ENCODE peak calls at places on chromosomes 11 and 22, in four cellular contexts. One of them, this sample, is unnamed.

GRCh38 chr22:41522813-41523212 is 21.5 kb downstream of the POLR3H start:
- DNase-seq in BJ: no peak
- DNase-seq in heart right ventricle: no peak
- DNase-seq in DND-41: no peak
- DNase-seq in this sample: no peak

GRCh38 chr11:34631737-34632104 is 10.8 kb downstream of the EHF start:
- DNase-seq in BJ: no peak
- DNase-seq in heart right ventricle: no peak
- DNase-seq in DND-41: no peak
- DNase-seq in this sample: no peak

GRCh38 chr11:36034572-36035331 is 90.9 kb downstream of the LDLRAD3 start:
- DNase-seq in BJ: peak; percentile 66
- DNase-seq in heart right ventricle: no peak
- DNase-seq in DND-41: no peak
- DNase-seq in this sample: peak; percentile 61

GRCh38 chr22:50473088-50473487 is 1.7 kb downstream of the SBF1 start:
- DNase-seq in BJ: no peak
- DNase-seq in heart right ventricle: no peak
- DNase-seq in DND-41: peak; percentile 56
- DNase-seq in this sample: no peak

GRCh38 chr11:35111171-35112055 is 27.6 kb upstream of the CD44 start:
- DNase-seq in BJ: peak; percentile 69
- DNase-seq in heart right ventricle: peak; percentile 30
- DNase-seq in DND-41: no peak
- DNase-seq in this sample: peak; percentile 42

GRCh38 chr11:93542753-93543246 is 391 bp downstream of the SMCO4 start:
- DNase-seq in BJ: no peak
- DNase-seq in heart right ventricle: no peak
- DNase-seq in DND-41: no peak
- DNase-seq in this sample: no peak

GRCh38 chr22:21642584-21643448 is 714 bp downstream of the SDF2L1 start:
- DNase-seq in BJ: no peak
- DNase-seq in heart right ventricle: no peak
- DNase-seq in DND-41: peak; percentile 77
- DNase-seq in this sample: no peak

GRCh38 chr22:40583058-40583741 is 53.3 kb downstream of the MRTFA start:
- DNase-seq in BJ: no peak
- DNase-seq in heart right ventricle: no peak
- DNase-seq in DND-41: no peak
- DNase-seq in this sample: no peak

GRCh38 chr11:128888034-128888985 is 2.8 kb upstream of the KCNJ5 start:
- DNase-seq in BJ: no peak
- DNase-seq in heart right ventricle: no peak
- DNase-seq in DND-41: no peak
- DNase-seq in this sample: no peak

GRCh38 chr11:15969281-15969680 is 387.1 kb downstream of the SOX6 start:
- DNase-seq in BJ: no peak
- DNase-seq in heart right ventricle: peak; percentile 81
- DNase-seq in DND-41: peak; percentile 7
- DNase-seq in this sample: peak; percentile 41

GRCh38 chr11:79076526-79077115 is 364.2 kb downstream of the TENM4 start:
- DNase-seq in BJ: no peak
- DNase-seq in heart right ventricle: no peak
- DNase-seq in DND-41: peak; percentile 36
- DNase-seq in this sample: no peak

GRCh38 chr22:19147193-19147780 is 2.8 kb downstream of the GSC2 start:
- DNase-seq in BJ: no peak
- DNase-seq in heart right ventricle: no peak
- DNase-seq in DND-41: no peak
- DNase-seq in this sample: no peak

GRCh38 chr11:102589047-102589459 is 36.1 kb downstream of the MMP20 start:
- DNase-seq in BJ: no peak
- DNase-seq in heart right ventricle: no peak
- DNase-seq in DND-41: no peak
- DNase-seq in this sample: no peak

GRCh38 chr11:69253028-69253427 is 40.9 kb upstream of the MYEOV start:
- DNase-seq in BJ: peak; percentile 33
- DNase-seq in heart right ventricle: no peak
- DNase-seq in DND-41: no peak
- DNase-seq in this sample: no peak

GRCh38 chr11:126186708-126187481 is 24.6 kb downstream of the RPUSD4 start:
- DNase-seq in BJ: no peak
- DNase-seq in heart right ventricle: no peak
- DNase-seq in DND-41: no peak
- DNase-seq in this sample: no peak

GRCh38 chr11:68940651-68941323 is 37.1 kb downstream of the IGHMBP2 start:
- DNase-seq in BJ: no peak
- DNase-seq in heart right ventricle: no peak
- DNase-seq in DND-41: no peak
- DNase-seq in this sample: no peak

GRCh38 chr22:43346521-43346929 is 3.4 kb upstream of the SCUBE1 start:
- DNase-seq in BJ: no peak
- DNase-seq in heart right ventricle: peak; percentile 47
- DNase-seq in DND-41: peak; percentile 64
- DNase-seq in this sample: no peak

GRCh38 chr11:1346669-1347390 is 37.4 kb upstream of the TOLLIP start:
- DNase-seq in BJ: no peak
- DNase-seq in heart right ventricle: no peak
- DNase-seq in DND-41: no peak
- DNase-seq in this sample: no peak

GRCh38 chr22:25622011-25622410 is 57.5 kb downstream of the GRK3 start:
- DNase-seq in BJ: no peak
- DNase-seq in heart right ventricle: no peak
- DNase-seq in DND-41: no peak
- DNase-seq in this sample: no peak

GRCh38 chr22:24554316-24555159 is at the start of gene GUCD1:
- DNase-seq in BJ: no peak
- DNase-seq in heart right ventricle: no peak
- DNase-seq in DND-41: peak; percentile 50
- DNase-seq in this sample: no peak

GRCh38 chr11:118437046-118437735 is 899 bp downstream of the KMT2A start:
- DNase-seq in BJ: no peak
- DNase-seq in heart right ventricle: peak; percentile 39
- DNase-seq in DND-41: peak; percentile 57
- DNase-seq in this sample: no peak

GRCh38 chr11:35010656-35011055 is 94.2 kb downstream of the PDHX start:
- DNase-seq in BJ: no peak
- DNase-seq in heart right ventricle: no peak
- DNase-seq in DND-41: no peak
- DNase-seq in this sample: no peak

GRCh38 chr11:111049131-111049530 is 196.4 kb upstream of the POU2AF2 start:
- DNase-seq in BJ: no peak
- DNase-seq in heart right ventricle: no peak
- DNase-seq in DND-41: no peak
- DNase-seq in this sample: no peak

GRCh38 chr11:76662656-76663460 is 7.7 kb downstream of the LRRC32 start:
- DNase-seq in BJ: no peak
- DNase-seq in heart right ventricle: no peak
- DNase-seq in DND-41: no peak
- DNase-seq in this sample: no peak

GRCh38 chr22:16975155-16975885 is 32.7 kb downstream of the GAB4 start:
- DNase-seq in BJ: no peak
- DNase-seq in heart right ventricle: no peak
- DNase-seq in DND-41: no peak
- DNase-seq in this sample: no peak

GRCh38 chr11:112558691-112559090 is 298.0 kb upstream of the PLET1 start:
- DNase-seq in BJ: no peak
- DNase-seq in heart right ventricle: no peak
- DNase-seq in DND-41: no peak
- DNase-seq in this sample: no peak

GRCh38 chr11:117483372-117483771 is 155.7 kb downstream of the CEP164 start:
- DNase-seq in BJ: no peak
- DNase-seq in heart right ventricle: no peak
- DNase-seq in DND-41: no peak
- DNase-seq in this sample: no peak

GRCh38 chr22:49289822-49290221 is 537.9 kb downstream of the BRD1 start:
- DNase-seq in BJ: no peak
- DNase-seq in heart right ventricle: no peak
- DNase-seq in DND-41: no peak
- DNase-seq in this sample: no peak

GRCh38 chr11:15006139-15006759 is 34.1 kb upstream of the CALCA start:
- DNase-seq in BJ: no peak
- DNase-seq in heart right ventricle: no peak
- DNase-seq in DND-41: peak; percentile 26
- DNase-seq in this sample: peak; percentile 10

GRCh38 chr11:105032495-105032894 is 2.4 kb downstream of the CASP1 start:
- DNase-seq in BJ: no peak
- DNase-seq in heart right ventricle: no peak
- DNase-seq in DND-41: no peak
- DNase-seq in this sample: no peak

GRCh38 chr11:12441081-12441801 is 63.9 kb downstream of the PARVA start:
- DNase-seq in BJ: no peak
- DNase-seq in heart right ventricle: no peak
- DNase-seq in DND-41: no peak
- DNase-seq in this sample: no peak

GRCh38 chr11:101914349-101914736 is 467 bp upstream of the CEP126 start:
- DNase-seq in BJ: no peak
- DNase-seq in heart right ventricle: no peak
- DNase-seq in DND-41: no peak
- DNase-seq in this sample: no peak

GRCh38 chr11:79418241-79418640 is 22.6 kb downstream of the TENM4 start:
- DNase-seq in BJ: no peak
- DNase-seq in heart right ventricle: no peak
- DNase-seq in DND-41: no peak
- DNase-seq in this sample: no peak

GRCh38 chr11:112523477-112523876 is 262.8 kb upstream of the PLET1 start:
- DNase-seq in BJ: no peak
- DNase-seq in heart right ventricle: peak; percentile 31
- DNase-seq in DND-41: peak; percentile 34
- DNase-seq in this sample: no peak

GRCh38 chr11:77136784-77137420 is 8.9 kb downstream of the MYO7A start:
- DNase-seq in BJ: no peak
- DNase-seq in heart right ventricle: no peak
- DNase-seq in DND-41: no peak
- DNase-seq in this sample: no peak

GRCh38 chr11:81725691-81726090 is 1008.0 kb downstream of the FAM181B start:
- DNase-seq in BJ: no peak
- DNase-seq in heart right ventricle: no peak
- DNase-seq in DND-41: no peak
- DNase-seq in this sample: no peak

GRCh38 chr11:61742391-61742790 is 10.0 kb upstream of the MYRF start:
- DNase-seq in BJ: no peak
- DNase-seq in heart right ventricle: no peak
- DNase-seq in DND-41: no peak
- DNase-seq in this sample: no peak

GRCh38 chr11:2400069-2400760 is at the start of gene TSSC4:
- DNase-seq in BJ: peak; percentile 100
- DNase-seq in heart right ventricle: peak; percentile 100
- DNase-seq in DND-41: peak; percentile 100
- DNase-seq in this sample: peak; percentile 99

GRCh38 chr11:2399488-2400068 is 972 bp upstream of the TSSC4 start:
- DNase-seq in BJ: no peak
- DNase-seq in heart right ventricle: no peak
- DNase-seq in DND-41: peak; percentile 38
- DNase-seq in this sample: no peak

GRCh38 chr11:2400761-2401435 is 348 bp downstream of the TSSC4 start:
- DNase-seq in BJ: no peak
- DNase-seq in heart right ventricle: no peak
- DNase-seq in DND-41: no peak
- DNase-seq in this sample: no peak

GRCh38 chr11:2397005-2397404 is 3.5 kb upstream of the TSSC4 start:
- DNase-seq in BJ: no peak
- DNase-seq in heart right ventricle: no peak
- DNase-seq in DND-41: no peak
- DNase-seq in this sample: no peak

DNA sequence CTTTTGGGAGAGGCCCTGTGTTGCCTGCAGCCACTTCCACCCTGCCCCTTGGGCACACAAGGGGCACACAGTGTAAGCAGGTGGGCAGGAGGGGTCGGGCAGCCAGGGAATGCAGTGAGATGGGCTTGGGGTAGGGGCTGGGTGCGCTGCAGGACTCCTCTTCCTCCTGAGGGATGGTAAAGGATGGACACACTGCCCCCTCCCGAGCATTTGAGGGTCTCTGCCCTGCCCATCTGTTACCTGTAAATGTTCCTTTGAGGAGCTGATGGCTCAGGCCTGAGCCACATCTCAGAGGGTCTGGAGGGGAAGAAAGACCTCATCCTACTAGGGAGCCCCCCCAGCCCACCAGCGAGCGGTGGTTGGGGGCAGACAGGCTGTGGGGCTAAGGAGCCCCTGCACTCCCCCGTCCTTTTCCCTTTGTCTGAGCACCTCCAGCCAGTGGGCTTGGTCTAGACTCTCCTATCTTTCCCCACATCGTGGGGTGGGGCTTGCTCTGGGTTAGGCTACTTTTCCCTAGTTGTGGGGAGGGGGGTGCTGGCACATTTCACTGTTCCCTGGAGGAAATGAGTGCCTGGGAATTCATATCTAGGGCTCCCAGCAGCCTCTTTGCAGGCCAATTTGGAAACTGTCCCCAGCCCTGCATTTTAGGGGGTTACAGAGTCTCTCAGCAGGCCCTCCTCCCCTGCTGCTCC is 1.7 kb upstream of the TSSC4 start:
- DNase-seq in BJ: no peak
- DNase-seq in heart right ventricle: no peak
- DNase-seq in DND-41: no peak
- DNase-seq in this sample: no peak
- TF ChIP-seq CTCF in BJ: no peak
- TF ChIP-seq CTCF in heart right ventricle: no peak
- TF ChIP-seq CTCF in DND-41: no peak
- TF ChIP-seq CTCF in this sample: no peak

GRCh38 chr22:30575011-30575671 is 676 bp upstream of the GAL3ST1 start:
- DNase-seq in BJ: no peak
- DNase-seq in heart right ventricle: peak; percentile 9
- DNase-seq in DND-41: no peak
- DNase-seq in this sample: no peak
- H3K4me3 ChIP-seq in BJ: no peak overlapping the region
- H3K4me3 ChIP-seq in heart right ventricle: no peak overlapping the region
- H3K4me3 ChIP-seq in DND-41: no peak overlapping the region
- H3K4me3 ChIP-seq in this sample: no peak overlapping the region

DNA sequence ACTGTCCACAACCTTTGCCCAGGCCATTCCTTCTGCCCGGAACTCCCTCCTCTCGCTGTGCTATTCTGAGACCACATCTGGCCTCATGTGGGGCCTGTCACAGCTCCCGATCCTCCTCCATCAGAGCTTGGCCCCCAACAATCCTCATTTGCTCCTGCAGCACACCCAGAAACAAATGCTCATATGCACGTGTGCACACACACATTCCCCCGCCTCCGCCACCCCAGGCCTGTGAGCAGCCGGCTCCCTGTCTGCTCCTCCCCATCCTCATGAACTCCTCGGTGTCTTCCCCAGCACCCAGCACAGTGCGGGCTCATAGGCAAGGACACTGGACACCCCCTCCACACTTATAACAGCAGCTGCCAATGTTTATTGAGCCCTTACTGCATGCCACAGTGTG is 29.7 kb upstream of the PICK1 start:
- DNase-seq in BJ: no peak
- DNase-seq in heart right ventricle: no peak
- DNase-seq in DND-41: no peak
- DNase-seq in this sample: no peak
- TF ChIP-seq CTCF in BJ: no peak
- TF ChIP-seq CTCF in heart right ventricle: no peak
- TF ChIP-seq CTCF in DND-41: no peak
- TF ChIP-seq CTCF in this sample: no peak

GRCh38 chr22:46042786-46043185 is 65.8 kb upstream of the WNT7B start:
- DNase-seq in BJ: no peak
- DNase-seq in heart right ventricle: no peak
- DNase-seq in DND-41: no peak
- DNase-seq in this sample: no peak
- H3K4me3 ChIP-seq in BJ: no peak overlapping the region
- H3K4me3 ChIP-seq in heart right ventricle: peak overlapping the region; percentile 30
- H3K4me3 ChIP-seq in DND-41: no peak overlapping the region
- H3K4me3 ChIP-seq in this sample: no peak overlapping the region